ENCODE peak calls at places on chromosomes 1 and 21, in nine cellular contexts. Y is endothelial cell, G is bronchial epithelial cell, B is tibial artery, C is tibial nerve, L is cardiac fibroblast, U is glutamatergic neuron, H is lower leg skin, M is Panc1. E is an unnamed sample.

GRCh38 chr21:44401386-44402160 is 48.2 kb downstream of the TRPM2 start:
- DNase-seq in U (no peak), B (no peak), H (no peak), C (no peak), L (no peak), Y (no peak), M (no peak), G (no peak), E (no peak)

GRCh38 chr1:115214098-115214497 is 124.0 kb downstream of the NGF start:
- DNase-seq in U (no peak), H (no peak), C (no peak), B (no peak), L (no peak), Y (no peak), M (no peak), G (peak; percentile 45), E (no peak)

GRCh38 chr1:151944859-151945575 is 35.7 kb upstream of the THEM4 start:
- DNase-seq in M (no peak), C (no peak), B (no peak), G (no peak), Y (no peak), U (no peak), H (no peak), L (no peak), E (no peak)

GRCh38 chr21:35090403-35090802 is 41.3 kb upstream of the RUNX1 start:
- DNase-seq in H (no peak), L (no peak), B (no peak), M (no peak), Y (no peak), G (no peak), C (no peak), U (no peak), E (no peak)

GRCh38 chr1:246212013-246212412 is 295.1 kb downstream of the SMYD3 start:
- DNase-seq in M (no peak), Y (no peak), C (no peak), H (no peak), B (no peak), G (no peak), U (no peak), L (no peak), E (no peak)

GRCh38 chr1:183159960-183160359 is 26.1 kb upstream of the LAMC2 start:
- DNase-seq in M (no peak), H (peak; percentile 76), C (no peak), U (no peak), G (peak; percentile 100), B (no peak), Y (no peak), L (peak; percentile 80), E (peak; percentile 91)

GRCh38 chr1:2973661-2974593 is 47.3 kb upstream of the ACTRT2 start:
- DNase-seq in Y (no peak), H (no peak), C (no peak), M (no peak), L (no peak), B (peak; percentile 66), G (no peak), U (no peak), E (no peak)

GRCh38 chr1:166032901-166033371 is 133.9 kb downstream of the FAM78B start:
- DNase-seq in Y (no peak), L (no peak), G (no peak), U (no peak), M (no peak), B (no peak), H (no peak), C (no peak), E (no peak)

GRCh38 chr1:42932442-42932941 is 26.2 kb downstream of the SLC2A1 start:
- DNase-seq in L (no peak), M (no peak), U (peak; percentile 5), H (peak; percentile 16), B (peak; percentile 35), G (no peak), C (no peak), Y (no peak), E (no peak)

GRCh38 chr1:209416009-209416408 is 167.5 kb upstream of the CAMK1G start:
- DNase-seq in U (no peak), B (no peak), H (peak; percentile 72), G (peak; percentile 100), Y (no peak), L (no peak), M (no peak), C (no peak), E (peak; percentile 12)

GRCh38 chr21:34544032-34544496 is 32.1 kb upstream of the KCNE1 start:
- DNase-seq in G (peak; percentile 75), M (no peak), L (peak; percentile 90), C (no peak), U (peak; percentile 65), Y (peak; percentile 76), H (peak; percentile 50), B (no peak), E (peak; percentile 64)

GRCh38 chr1:23169727-23170335 is 1.2 kb upstream of the LUZP1 start:
- DNase-seq in L (peak; percentile 97), H (peak; percentile 72), M (no peak), G (peak; percentile 80), U (peak; percentile 76), C (peak; percentile 36), Y (peak; percentile 27), B (peak; percentile 82), E (peak; percentile 12)

GRCh38 chr1:208888376-208888775 is 644.2 kb upstream of the PLXNA2 start:
- DNase-seq in L (peak; percentile 38), G (no peak), U (no peak), H (no peak), C (no peak), B (no peak), M (no peak), Y (no peak), E (no peak)

GRCh38 chr1:39183503-39184353 is 20.8 kb upstream of the MACF1 start:
- DNase-seq in H (peak; percentile 80), B (no peak), U (no peak), C (no peak), M (peak; percentile 96), G (peak; percentile 100), L (peak; percentile 87), Y (peak; percentile 35), E (peak; percentile 88)

GRCh38 chr1:236507022-236507700 is 16.6 kb upstream of the LGALS8 start:
- DNase-seq in G (no peak), L (peak; percentile 28), B (no peak), M (no peak), C (no peak), H (no peak), Y (no peak), U (no peak), E (peak; percentile 7)

GRCh38 chr1:63148825-63149645 is 173.3 kb upstream of the FOXD3 start:
- DNase-seq in G (peak; percentile 35), Y (peak; percentile 48), C (no peak), B (no peak), U (peak; percentile 49), H (no peak), M (peak; percentile 15), L (peak; percentile 68), E (no peak)

GRCh38 chr1:61079276-61079897 is 3.0 kb upstream of the NFIA start:
- DNase-seq in Y (no peak), G (no peak), M (no peak), L (no peak), U (no peak), C (no peak), H (no peak), B (no peak), E (no peak)

GRCh38 chr1:78716186-78716585 is 66.6 kb downstream of the IFI44 start:
- DNase-seq in M (no peak), B (no peak), Y (no peak), U (no peak), L (peak; percentile 84), H (no peak), G (no peak), C (no peak), E (peak; percentile 44)

GRCh38 chr1:10292188-10292587 is 81.8 kb downstream of the KIF1B start:
- DNase-seq in C (no peak), B (no peak), G (no peak), Y (no peak), L (peak; percentile 7), M (no peak), U (no peak), H (no peak), E (no peak)

GRCh38 chr1:39199593-39199992 is 4.9 kb upstream of the MACF1 start:
- DNase-seq in G (no peak), Y (no peak), L (no peak), H (no peak), C (no peak), B (no peak), U (no peak), M (no peak), E (no peak)

DNA sequence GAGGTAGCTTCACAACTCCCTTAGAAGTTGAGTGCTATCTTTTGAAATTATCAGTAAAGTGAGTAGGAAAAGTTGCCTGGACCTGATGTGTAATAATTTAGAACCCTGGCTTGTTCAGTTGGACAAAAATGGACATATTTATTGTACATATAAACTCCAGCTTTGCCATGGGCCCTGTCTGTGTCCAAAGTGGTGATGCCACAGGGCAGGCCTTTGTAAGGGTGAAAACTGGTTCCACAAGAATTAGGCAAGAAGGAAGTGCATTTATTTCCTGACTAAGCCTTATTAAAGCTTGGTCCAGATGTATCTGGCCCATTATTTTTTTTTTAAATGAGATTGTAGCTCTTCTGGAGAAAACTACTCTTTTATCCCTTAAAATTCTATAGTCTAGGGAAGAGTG is 47.9 kb downstream of the MACO1 start:
- DNase-seq in G (peak; percentile 80), C (no peak), L (no peak), B (no peak), U (no peak), M (no peak), Y (no peak), H (no peak), E (no peak)
- TF ChIP-seq CTCF in G (no peak), C (no peak), L (no peak), B (no peak), U (no peak), M (no peak), Y (no peak), H (no peak), E (no peak)

DNA sequence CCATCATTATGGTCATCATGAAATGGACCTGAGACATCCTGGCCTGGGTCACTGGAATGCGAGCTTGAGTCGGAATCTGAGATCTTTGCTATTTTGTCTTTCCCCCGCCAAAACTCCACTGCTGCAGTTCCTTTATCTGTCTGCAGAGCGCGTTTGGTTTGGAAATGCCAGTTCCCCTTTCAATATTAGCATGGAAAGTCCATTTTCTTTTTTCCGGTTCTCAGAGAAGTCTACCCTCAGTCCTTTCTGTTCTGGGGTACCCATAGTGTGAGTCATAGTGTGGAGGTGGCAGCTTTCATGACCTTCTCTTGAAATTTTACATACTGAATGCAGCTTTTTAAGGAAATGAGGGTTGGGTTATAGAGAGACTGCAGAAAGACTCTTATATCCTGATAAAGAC is 14.6 kb downstream of the CACNA1E start:
- DNase-seq in U (no peak), B (no peak), C (no peak), M (no peak), L (no peak), Y (no peak), G (no peak), H (no peak), E (no peak)
- TF ChIP-seq CTCF in U (no peak), B (no peak), C (no peak), M (peak; percentile 20), L (no peak), Y (no peak), G (no peak), H (no peak), E (no peak)

GRCh38 chr1:16474166-16474800 is 33.8 kb downstream of the NECAP2 start:
- DNase-seq in Y (no peak), G (no peak), H (no peak), M (no peak), B (peak; percentile 53), L (no peak), U (no peak), C (no peak), E (no peak)
- TF ChIP-seq CTCF in Y (no peak), G (no peak), H (no peak), M (no peak), B (no peak), L (no peak), U (no peak), C (no peak), E (no peak)

GRCh38 chr1:226643701-226644540 is 95.2 kb downstream of the ITPKB start:
- DNase-seq in U (no peak), H (no peak), M (no peak), G (no peak), L (no peak), B (no peak), Y (no peak), C (no peak), E (no peak)
- TF ChIP-seq CTCF in U (no peak), H (no peak), M (no peak), G (no peak), L (no peak), B (no peak), Y (no peak), C (no peak), E (no peak)

E was measured in HFFc6.